ENCODE peak calls at places on chromosomes 6 and 20, in ten cellular contexts. Y, J, B, M, H, F, O, S, P and G are unnamed samples.

GRCh38 chr6:127992144-127992543 is 91.3 kb upstream of the THEMIS start:
- DNase-seq in Y (no peak), J (no peak), B (no peak), M (no peak), H (no peak), F (no peak), O (no peak), S (no peak), P (no peak), G (no peak)

GRCh38 chr6:110270166-110270565 is 88.0 kb downstream of the METTL24 start:
- DNase-seq in Y (peak), J (no peak), B (peak), M (no peak), H (no peak), F (no peak), O (no peak), S (no peak), P (no peak), G (no peak)

GRCh38 chr6:89887452-89888137 is 6.7 kb upstream of the GJA10 start:
- DNase-seq in Y (no peak), J (no peak), B (peak), M (no peak), H (no peak), F (no peak), O (no peak), S (no peak), P (no peak), G (no peak)

GRCh38 chr6:11276228-11276627 is 43.8 kb upstream of the NEDD9 start:
- DNase-seq in Y (no peak), J (no peak), B (no peak), M (no peak), H (no peak), F (no peak), O (no peak), S (no peak), P (no peak), G (no peak)

GRCh38 chr20:20368414-20369352 is 779 bp downstream of the INSM1 start:
- DNase-seq in Y (no peak), J (no peak), B (peak), M (no peak), H (no peak), F (no peak), O (no peak), S (no peak), P (no peak), G (peak)

GRCh38 chr6:149846321-149846720 is 17.8 kb downstream of the LRP11 start:
- DNase-seq in Y (peak), J (peak), B (peak), M (peak), H (peak), F (no peak), O (no peak), S (no peak), P (no peak), G (no peak)

GRCh38 chr6:84691978-84692623 is 72.3 kb downstream of the TBX18 start:
- DNase-seq in Y (no peak), J (no peak), B (no peak), M (no peak), H (no peak), F (no peak), O (no peak), S (no peak), P (no peak), G (no peak)

GRCh38 chr6:125444234-125444949 is 142.6 kb upstream of the HDDC2 start:
- DNase-seq in Y (no peak), J (peak), B (no peak), M (no peak), H (peak), F (no peak), O (no peak), S (peak), P (no peak), G (no peak)

GRCh38 chr6:33995046-33995872 is 150.6 kb downstream of the GRM4 start:
- DNase-seq in Y (no peak), J (no peak), B (peak), M (peak), H (no peak), F (no peak), O (no peak), S (no peak), P (no peak), G (no peak)

GRCh38 chr6:2937627-2938003 is 33.8 kb downstream of the SERPINB6 start:
- DNase-seq in Y (no peak), J (no peak), B (no peak), M (no peak), H (peak), F (no peak), O (no peak), S (no peak), P (no peak), G (no peak)

GRCh38 chr20:49283703-49284625 is 6.1 kb upstream of the ZNFX1 start:
- DNase-seq in Y (no peak), J (no peak), B (peak), M (no peak), H (no peak), F (no peak), O (no peak), S (no peak), P (no peak), G (no peak)

GRCh38 chr6:26304213-26305096 is 60.5 kb upstream of the BTN3A2 start:
- DNase-seq in Y (peak), J (peak), B (no peak), M (no peak), H (peak), F (no peak), O (no peak), S (peak), P (no peak), G (peak)

GRCh38 chr6:148435386-148435785 is 92.7 kb downstream of the SASH1 start:
- DNase-seq in Y (peak), J (no peak), B (no peak), M (no peak), H (no peak), F (no peak), O (no peak), S (no peak), P (no peak), G (no peak)

GRCh38 chr20:4502756-4503155 is 219.0 kb upstream of the PRND start:
- DNase-seq in Y (no peak), J (no peak), B (no peak), M (no peak), H (no peak), F (no peak), O (no peak), S (no peak), P (no peak), G (no peak)

GRCh38 chr6:144262470-144263369 is 22.4 kb upstream of the UTRN start:
- DNase-seq in Y (no peak), J (no peak), B (no peak), M (no peak), H (no peak), F (no peak), O (no peak), S (no peak), P (no peak), G (no peak)

GRCh38 chr6:39056191-39056590 is 7.6 kb downstream of the GLP1R start:
- DNase-seq in Y (no peak), J (no peak), B (no peak), M (no peak), H (no peak), F (no peak), O (no peak), S (no peak), P (no peak), G (no peak)

GRCh38 chr20:49570828-49571552 is 3.1 kb upstream of the PTGIS start:
- DNase-seq in Y (no peak), J (no peak), B (peak), M (no peak), H (peak), F (no peak), O (no peak), S (no peak), P (no peak), G (no peak)

GRCh38 chr6:137258170-137258569 is 39.0 kb upstream of the IFNGR1 start:
- DNase-seq in Y (peak), J (no peak), B (no peak), M (no peak), H (no peak), F (no peak), O (no peak), S (no peak), P (no peak), G (no peak)

GRCh38 chr6:159110013-159110412 is 59.2 kb upstream of the FNDC1 start:
- DNase-seq in Y (peak), J (no peak), B (peak), M (peak), H (no peak), F (peak), O (no peak), S (no peak), P (peak), G (no peak)

GRCh38 chr6:45836984-45837383 is 178.7 kb downstream of the CLIC5 start:
- DNase-seq in Y (no peak), J (no peak), B (no peak), M (no peak), H (no peak), F (no peak), O (no peak), S (no peak), P (no peak), G (no peak)

GRCh38 chr6:45654673-45655072 is 276.9 kb upstream of the SUPT3H start:
- DNase-seq in Y (peak), J (no peak), B (no peak), M (no peak), H (no peak), F (no peak), O (no peak), S (no peak), P (no peak), G (no peak)

GRCh38 chr6:48664850-48665249 is 553.9 kb upstream of the PTCHD4 start:
- DNase-seq in Y (peak), J (no peak), B (no peak), M (no peak), H (no peak), F (no peak), O (no peak), S (no peak), P (no peak), G (no peak)

GRCh38 chr6:19759117-19759880 is 77.9 kb upstream of the ID4 start:
- DNase-seq in Y (peak), J (no peak), B (no peak), M (no peak), H (no peak), F (no peak), O (peak), S (no peak), P (no peak), G (no peak)

GRCh38 chr6:26520840-26521484 is 17.2 kb upstream of the HMGN4 start:
- DNase-seq in Y (peak), J (peak), B (peak), M (peak), H (peak), F (peak), O (no peak), S (peak), P (peak), G (peak)

GRCh38 chr20:11687546-11688292 is 230.0 kb upstream of the BTBD3 start:
- DNase-seq in Y (no peak), J (no peak), B (no peak), M (no peak), H (no peak), F (peak), O (no peak), S (no peak), P (no peak), G (no peak)

GRCh38 chr6:166814386-166814785 is 142.0 kb downstream of the RNASET2 start:
- DNase-seq in Y (no peak), J (no peak), B (no peak), M (no peak), H (no peak), F (no peak), O (no peak), S (no peak), P (no peak), G (no peak)

GRCh38 chr6:155077331-155077730 is 82.2 kb downstream of the TIAM2 start:
- DNase-seq in Y (peak), J (no peak), B (no peak), M (no peak), H (no peak), F (no peak), O (no peak), S (no peak), P (no peak), G (no peak)

GRCh38 chr6:169164451-169164850 is 89.2 kb downstream of the THBS2 start:
- DNase-seq in Y (no peak), J (no peak), B (no peak), M (peak), H (no peak), F (no peak), O (no peak), S (no peak), P (no peak), G (no peak)

GRCh38 chr20:137668-138131 is 4.7 kb upstream of the DEFB126 start:
- DNase-seq in Y (no peak), J (no peak), B (no peak), M (no peak), H (no peak), F (peak), O (no peak), S (no peak), P (no peak), G (peak)

GRCh38 chr6:163711615-163712568 is 297.4 kb downstream of the QKI start:
- DNase-seq in Y (peak), J (peak), B (peak), M (no peak), H (peak), F (peak), O (no peak), S (peak), P (no peak), G (no peak)

GRCh38 chr6:27836783-27837635 is 75.2 kb downstream of the OR2B2 start:
- DNase-seq in Y (peak), J (peak), B (peak), M (peak), H (peak), F (no peak), O (no peak), S (peak), P (peak), G (peak)

GRCh38 chr20:54103067-54103761 is 32.8 kb upstream of the BCAS1 start:
- DNase-seq in Y (peak), J (peak), B (peak), M (peak), H (peak), F (no peak), O (no peak), S (peak), P (peak), G (peak)

GRCh38 chr20:54662064-54662463 is 186.7 kb downstream of the DOK5 start:
- DNase-seq in Y (no peak), J (no peak), B (no peak), M (no peak), H (no peak), F (no peak), O (no peak), S (no peak), P (no peak), G (no peak)

GRCh38 chr6:53104916-53105315 is 39.7 kb downstream of the FBXO9 start:
- DNase-seq in Y (peak), J (no peak), B (peak), M (no peak), H (no peak), F (no peak), O (no peak), S (no peak), P (no peak), G (no peak)

GRCh38 chr6:53103993-53104675 is 38.9 kb downstream of the FBXO9 start:
- DNase-seq in Y (no peak), J (no peak), B (peak), M (no peak), H (no peak), F (no peak), O (no peak), S (no peak), P (peak), G (peak)

GRCh38 chr6:53095716-53096115 is 30.5 kb downstream of the FBXO9 start:
- DNase-seq in Y (peak), J (no peak), B (no peak), M (no peak), H (no peak), F (no peak), O (peak), S (no peak), P (no peak), G (no peak)

GRCh38 chr6:53101006-53101405 is 35.8 kb downstream of the FBXO9 start:
- DNase-seq in Y (no peak), J (no peak), B (no peak), M (no peak), H (no peak), F (no peak), O (no peak), S (no peak), P (no peak), G (no peak)

GRCh38 chr6:53100561-53100960 is 35.4 kb downstream of the FBXO9 start:
- DNase-seq in Y (peak), J (no peak), B (no peak), M (no peak), H (no peak), F (no peak), O (peak), S (no peak), P (no peak), G (no peak)
- H3K4me3 ChIP-seq in Y (no peak), J (no peak), B (no peak), M (no peak), H (no peak), F (no peak), O (no peak), S (no peak), P (no peak), G (no peak)

DNA sequence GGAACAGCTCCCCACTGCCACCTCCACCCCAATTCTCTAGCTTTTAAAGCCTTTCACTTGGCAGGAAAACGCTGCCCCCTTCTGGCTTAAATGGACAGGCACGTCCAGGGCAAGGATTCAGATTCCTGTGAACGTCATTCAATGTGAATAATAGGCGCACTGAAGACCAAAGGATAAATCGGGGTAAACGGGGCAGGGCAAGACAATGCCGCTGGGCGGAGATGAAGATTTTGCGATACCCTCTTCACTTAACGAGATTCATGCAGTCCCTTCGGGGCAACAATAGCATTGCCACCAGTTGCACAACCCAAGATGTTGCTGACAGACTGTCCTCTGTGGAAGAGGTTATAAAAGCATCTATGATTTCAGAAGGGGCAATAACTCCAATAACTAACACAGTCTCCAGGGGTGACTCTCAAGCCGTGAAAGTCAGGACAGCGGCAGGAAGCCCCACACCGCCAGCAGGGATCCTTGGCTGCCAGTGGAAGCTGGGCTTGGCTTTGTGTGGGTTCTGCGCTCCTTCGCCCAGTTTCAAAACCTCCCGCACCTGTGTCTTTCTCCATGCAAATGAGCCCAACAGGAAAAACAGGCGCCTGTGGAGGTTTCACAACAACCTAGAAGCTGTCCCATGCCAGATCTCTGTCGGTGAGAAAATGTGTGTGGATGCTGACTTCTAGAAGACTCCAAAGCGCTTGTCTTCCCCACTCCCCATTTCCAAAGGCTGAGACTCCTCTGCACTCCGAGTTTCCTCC is 291.8 kb downstream of the BMP7 start:
- DNase-seq in Y (peak), J (no peak), B (peak), M (peak), H (no peak), F (peak), O (peak), S (peak), P (no peak), G (peak)
- H3K4me3 ChIP-seq in Y (no peak), J (no peak), B (no peak), M (no peak), H (no peak), F (no peak), O (no peak), S (no peak), P (no peak), G (peak)

GRCh38 chr20:41055679-41056078 is 27.1 kb downstream of the TOP1 start:
- DNase-seq in Y (no peak), J (no peak), B (no peak), M (no peak), H (no peak), F (no peak), O (no peak), S (no peak), P (no peak), G (no peak)
- H3K4me3 ChIP-seq in Y (no peak), J (no peak), B (no peak), M (no peak), H (no peak), F (no peak), O (no peak), S (no peak), P (no peak), G (no peak)

DNA sequence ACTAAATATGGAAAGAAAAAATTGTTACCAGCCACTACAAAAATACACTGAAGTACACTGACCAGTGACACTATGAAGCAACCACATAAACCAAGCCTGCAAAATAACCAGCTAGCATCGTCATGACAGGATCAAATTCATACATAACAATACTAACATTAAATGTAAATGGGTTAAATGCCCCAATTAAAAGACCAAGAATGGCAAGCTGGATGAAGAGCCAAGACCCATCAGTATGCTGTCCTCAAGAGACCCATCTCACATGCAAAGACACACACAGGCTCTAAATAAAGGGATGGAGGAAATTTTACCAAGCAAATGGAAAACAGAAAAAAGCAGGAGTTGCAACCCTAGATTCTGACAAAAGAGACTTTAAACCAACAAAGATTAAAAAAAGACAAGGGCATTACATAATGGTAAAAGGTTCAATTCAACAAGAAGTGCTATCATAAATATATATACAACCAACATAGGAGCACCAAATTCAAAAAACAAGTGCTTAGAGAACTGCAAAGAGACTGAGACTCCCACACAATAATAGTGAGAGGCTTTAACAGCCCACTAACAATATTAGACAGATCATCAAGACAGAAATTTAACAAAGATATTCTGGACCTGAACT is 104.8 kb downstream of the HACE1 start:
- DNase-seq in Y (peak), J (no peak), B (no peak), M (no peak), H (no peak), F (no peak), O (no peak), S (no peak), P (no peak), G (no peak)
- H3K4me3 ChIP-seq in Y (no peak), J (no peak), B (no peak), M (no peak), H (no peak), F (no peak), O (no peak), S (no peak), P (no peak), G (no peak)

GRCh38 chr6:118843685-118844390 is 50.1 kb upstream of the ASF1A start:
- DNase-seq in Y (no peak), J (no peak), B (no peak), M (no peak), H (no peak), F (no peak), O (no peak), S (no peak), P (no peak), G (no peak)

DNA sequence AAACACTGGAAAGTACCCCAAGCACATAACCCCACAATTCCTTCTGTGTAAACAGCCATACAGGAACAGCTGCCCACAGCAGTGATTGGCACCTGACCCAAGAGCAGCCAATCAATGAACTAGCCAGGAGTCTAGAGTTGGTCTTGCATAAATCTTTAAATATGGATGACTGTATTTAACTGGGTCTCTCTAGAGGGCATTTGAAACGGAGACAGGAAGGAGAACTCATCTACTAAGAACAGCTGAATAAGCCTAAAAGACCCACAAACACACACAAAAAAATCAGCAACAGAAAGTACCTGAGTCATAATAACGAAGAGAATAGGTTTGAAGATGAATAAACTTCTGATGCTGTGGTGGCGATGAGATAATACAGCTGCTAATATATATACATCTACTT is 49.0 kb upstream of the ASF1A start:
- DNase-seq in Y (no peak), J (no peak), B (no peak), M (no peak), H (no peak), F (no peak), O (no peak), S (no peak), P (no peak), G (no peak)
- H3K4me3 ChIP-seq in Y (no peak), J (no peak), B (no peak), M (no peak), H (no peak), F (no peak), O (no peak), S (no peak), P (no peak), G (no peak)